ENCODE peak calls at places on chromosomes 2 and 18, in six cellular contexts. D is mesendoderm, M is IMR-90, V is H9, K is neuronal stem cell, O is H1. Y is an unnamed sample.

GRCh38 chr2:226995625-226996041 is 159.8 kb downstream of the RHBDD1 start:
- DNase-seq in K (no peak), M (peak), O (no peak), V (no peak), D (no peak), Y (peak)

GRCh38 chr2:85539361-85540130 is 578 bp downstream of the MAT2A start:
- DNase-seq in V (peak), O (no peak), K (peak), M (peak), D (peak), Y (peak)

GRCh38 chr18:9539283-9539682 is 64.0 kb downstream of the RALBP1 start:
- DNase-seq in O (no peak), M (peak), D (no peak), K (no peak), V (no peak), Y (peak)

GRCh38 chr18:59055345-59056032 is 84.2 kb upstream of the SEC11C start:
- DNase-seq in D (peak), K (no peak), V (peak), O (no peak), M (no peak), Y (no peak)

GRCh38 chr2:133086176-133086575 is 416.2 kb upstream of the LYPD1 start:
- DNase-seq in K (no peak), O (no peak), M (no peak), V (no peak), D (no peak), Y (no peak)

GRCh38 chr2:189860161-189860560 is 75.9 kb downstream of the PMS1 start:
- DNase-seq in V (no peak), M (peak), K (no peak), D (no peak), O (no peak), Y (no peak)

GRCh38 chr2:224039770-224040088 is 643 bp upstream of the SERPINE2 start:
- DNase-seq in K (no peak), M (no peak), D (no peak), O (no peak), V (peak), Y (no peak)

GRCh38 chr18:44513233-44513632 is 167.5 kb upstream of the SETBP1 start:
- DNase-seq in K (no peak), V (no peak), D (no peak), O (no peak), M (no peak), Y (no peak)

GRCh38 chr2:190879474-190880373 is 897 bp upstream of the GLS start:
- DNase-seq in D (no peak), O (no peak), V (no peak), K (no peak), M (no peak), Y (no peak)

GRCh38 chr2:131413148-131413747 is 49.3 kb upstream of the RAB6D start:
- DNase-seq in D (peak), V (no peak), K (peak), M (peak), O (no peak), Y (peak)

GRCh38 chr2:39942970-39943369 is 163.9 kb upstream of the THUMPD2 start:
- DNase-seq in V (no peak), O (no peak), M (peak), K (no peak), D (no peak), Y (peak)

GRCh38 chr2:111702809-111703196 is 181.2 kb downstream of the ANAPC1 start:
- DNase-seq in M (no peak), K (no peak), V (no peak), O (no peak), D (no peak), Y (no peak)
- H2BK15ac ChIP-seq in M (no peak), K (peak), V (no peak), O (peak), D (no peak), Y (peak)

GRCh38 chr2:216219866-216220265 is 110.7 kb downstream of the XRCC5 start:
- DNase-seq in M (no peak), O (no peak), D (no peak), K (no peak), V (no peak), Y (no peak)

GRCh38 chr2:216220976-216221375 is 111.8 kb downstream of the XRCC5 start:
- DNase-seq in V (no peak), D (no peak), M (no peak), K (no peak), O (no peak), Y (no peak)

GRCh38 chr2:216215991-216216390 is 106.8 kb downstream of the XRCC5 start:
- DNase-seq in V (no peak), K (no peak), D (peak), O (no peak), M (peak), Y (peak)

GRCh38 chr2:216216951-216217903 is 108.1 kb downstream of the XRCC5 start:
- DNase-seq in K (no peak), D (peak), V (no peak), O (no peak), M (peak), Y (peak)

GRCh38 chr2:216217904-216218260 is 108.7 kb downstream of the XRCC5 start:
- DNase-seq in K (no peak), O (no peak), M (no peak), V (no peak), D (no peak), Y (no peak)
- H2BK5ac ChIP-seq in K (no peak), O (no peak), M (peak), V (no peak), D (no peak), Y (no peak)

GRCh38 chr2:159720676-159721075 is 8.4 kb downstream of the MARCHF7 start:
- DNase-seq in K (no peak), D (no peak), O (no peak), V (no peak), M (no peak), Y (no peak)
- H2BK15ac ChIP-seq in K (no peak), D (no peak), O (no peak), V (no peak), M (no peak), Y (no peak)

DNA sequence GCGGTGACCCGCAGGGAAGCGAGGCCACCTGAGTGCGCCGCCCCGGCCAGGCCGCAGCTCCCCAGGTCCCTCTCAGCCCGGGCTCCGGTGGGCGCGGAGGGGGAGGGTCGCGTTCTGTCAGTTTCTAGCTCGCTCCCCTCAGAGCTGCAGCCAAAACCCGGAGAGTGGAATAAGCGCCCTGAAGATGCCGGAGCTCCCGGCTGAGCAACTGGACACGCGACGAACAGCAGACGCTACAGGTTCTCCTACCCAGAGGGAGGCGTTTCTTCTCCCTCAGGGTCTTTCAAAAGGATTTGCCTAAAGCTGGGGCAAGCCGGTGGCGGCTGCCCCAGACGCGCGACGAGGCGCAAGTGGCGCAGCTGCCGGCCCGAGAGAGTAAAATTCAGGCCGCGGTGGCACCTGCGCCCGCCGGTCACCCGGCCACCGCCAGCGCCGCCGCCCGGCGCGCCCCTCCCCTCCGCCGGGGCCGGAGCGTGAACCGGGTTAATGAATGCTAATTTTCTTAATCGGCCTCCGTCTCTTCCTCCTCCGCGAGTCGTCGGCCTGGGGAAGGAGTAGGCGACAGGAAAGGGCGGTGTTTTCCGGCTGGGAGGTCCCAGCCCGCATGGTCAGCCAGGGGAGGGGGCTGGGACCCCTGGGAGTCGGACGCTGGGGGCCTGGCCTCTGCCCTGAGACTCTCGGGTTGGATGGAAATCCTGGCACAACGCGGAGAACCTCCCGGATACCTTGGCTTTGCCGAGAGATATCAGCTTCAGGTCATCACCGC is 845 bp upstream of the CDC42EP3 start:
- DNase-seq in D (peak), M (peak), V (peak), O (peak), K (peak), Y (peak)
- H2BK5ac ChIP-seq in D (peak), M (peak), V (no peak), O (peak), K (peak), Y (peak)

DNA sequence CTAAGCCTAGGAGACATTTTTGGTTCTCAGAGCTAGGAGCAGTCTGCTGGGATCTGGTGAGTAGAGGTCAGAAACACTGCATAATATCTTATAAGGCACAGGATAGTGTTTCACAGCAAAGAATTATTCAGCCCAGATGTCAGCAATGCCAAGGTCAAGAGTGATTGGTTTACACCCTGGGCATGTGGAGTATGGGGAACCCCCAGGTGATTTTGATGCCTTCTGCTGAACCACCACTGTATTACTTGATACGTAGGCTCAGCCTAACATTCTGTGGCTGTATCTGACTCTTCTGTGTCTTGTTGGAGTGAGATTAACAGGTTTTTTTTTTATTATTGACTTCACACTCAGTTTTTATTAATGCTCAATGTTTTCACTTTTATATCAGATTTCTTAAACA is 6.0 kb downstream of the DDX18 start:
- DNase-seq in D (no peak), O (no peak), M (no peak), V (no peak), K (no peak), Y (no peak)
- H2BK15ac ChIP-seq in D (no peak), O (no peak), M (no peak), V (no peak), K (no peak), Y (no peak)

GRCh38 chr2:8536686-8537571 is 144.9 kb upstream of the ID2 start:
- DNase-seq in V (no peak), M (peak), D (peak), K (no peak), O (no peak), Y (peak)
- H2BK5ac ChIP-seq in V (no peak), M (no peak), D (no peak), K (no peak), O (no peak), Y (no peak)

GRCh38 chr2:46173030-46173429 is 124.2 kb upstream of the EPAS1 start:
- DNase-seq in V (no peak), O (no peak), M (no peak), D (no peak), K (no peak), Y (no peak)
- H2BK15ac ChIP-seq in V (no peak), O (no peak), M (peak), D (no peak), K (no peak), Y (no peak)